ENCODE peak calls at places on chromosomes 3 and 15, in ten cellular contexts. T, H, J, R, Z, S, E, X, I and B are unnamed samples.
A peak's percentile ranks its signal among the peaks of the same experiment; 100 is the strongest.

GRCh38 chr15:99495430-99496301 is 70.1 kb upstream of the MEF2A start:
- DNase-seq in R (no peak), X (peak; percentile 24), E (no peak), J (no peak), S (no peak), H (peak; percentile 27), T (no peak), I (no peak), Z (no peak), B (no peak)

GRCh38 chr3:127820871-127821853 is 1.2 kb downstream of the MGLL start:
- DNase-seq in J (no peak), E (peak; percentile 69), X (peak; percentile 56), I (no peak), T (no peak), R (no peak), H (no peak), S (no peak), Z (no peak), B (no peak)

GRCh38 chr15:75335313-75335704 is 554 bp upstream of the COMMD4 start:
- DNase-seq in H (no peak), Z (no peak), I (no peak), T (no peak), S (no peak), J (no peak), E (no peak), R (no peak), X (no peak), B (no peak)

GRCh38 chr3:182138388-182138787 is 426.7 kb downstream of the SOX2 start:
- DNase-seq in H (no peak), T (no peak), Z (no peak), R (no peak), J (no peak), E (no peak), I (no peak), X (no peak), S (no peak), B (no peak)

GRCh38 chr15:71218272-71218805 is 103.1 kb downstream of the THSD4 start:
- DNase-seq in T (no peak), E (no peak), I (no peak), S (no peak), Z (no peak), R (no peak), J (no peak), H (no peak), X (peak; percentile 89), B (no peak)

GRCh38 chr15:91528811-91529210 is 324.7 kb upstream of the SLCO3A1 start:
- DNase-seq in E (no peak), X (no peak), J (no peak), I (no peak), S (no peak), T (no peak), R (no peak), Z (no peak), H (no peak), B (no peak)

GRCh38 chr3:40523781-40524180 is 979 bp upstream of the ZNF621 start:
- DNase-seq in Z (no peak), J (no peak), X (no peak), H (no peak), I (no peak), S (no peak), E (no peak), T (no peak), R (no peak), B (no peak)

GRCh38 chr15:92907880-92908279 is 7.8 kb downstream of the CHD2 start:
- DNase-seq in S (no peak), I (no peak), H (peak; percentile 78), R (no peak), Z (no peak), T (no peak), E (no peak), J (no peak), X (peak; percentile 90), B (no peak)

GRCh38 chr3:112650472-112650871 is 9.5 kb upstream of the CCDC80 start:
- DNase-seq in H (no peak), J (no peak), S (no peak), T (no peak), I (no peak), X (peak; percentile 62), Z (no peak), R (no peak), E (no peak), B (no peak)
- H3K27me3 ChIP-seq in H (no peaks in the 10 kb centered on the region), J (no peaks in the 10 kb centered on the region), S (no peaks in the 10 kb centered on the region), T (no peaks in the 10 kb centered on the region), I (no peaks in the 10 kb centered on the region), X (no peaks in the 10 kb centered on the region), Z (no peaks in the 10 kb centered on the region), R (no peaks in the 10 kb centered on the region), E (no peaks in the 10 kb centered on the region), B (no peaks in the 10 kb centered on the region)

GRCh38 chr15:90396321-90396720 is 8.3 kb downstream of the IQGAP1 start:
- DNase-seq in S (no peak), R (no peak), Z (no peak), J (no peak), E (no peak), I (no peak), X (no peak), T (no peak), H (no peak), B (no peak)

GRCh38 chr15:90394074-90394473 is 6.0 kb downstream of the IQGAP1 start:
- DNase-seq in I (no peak), R (no peak), E (no peak), X (no peak), J (no peak), T (no peak), Z (no peak), H (no peak), S (no peak), B (no peak)

GRCh38 chr15:90389513-90389912 is 1.5 kb downstream of the IQGAP1 start:
- DNase-seq in R (no peak), H (no peak), I (no peak), J (no peak), E (no peak), S (no peak), Z (no peak), T (no peak), X (no peak), B (no peak)

GRCh38 chr15:90394702-90395442 is 6.8 kb downstream of the IQGAP1 start:
- DNase-seq in I (no peak), R (no peak), Z (no peak), J (no peak), X (no peak), E (no peak), H (no peak), T (no peak), S (no peak), B (no peak)

DNA sequence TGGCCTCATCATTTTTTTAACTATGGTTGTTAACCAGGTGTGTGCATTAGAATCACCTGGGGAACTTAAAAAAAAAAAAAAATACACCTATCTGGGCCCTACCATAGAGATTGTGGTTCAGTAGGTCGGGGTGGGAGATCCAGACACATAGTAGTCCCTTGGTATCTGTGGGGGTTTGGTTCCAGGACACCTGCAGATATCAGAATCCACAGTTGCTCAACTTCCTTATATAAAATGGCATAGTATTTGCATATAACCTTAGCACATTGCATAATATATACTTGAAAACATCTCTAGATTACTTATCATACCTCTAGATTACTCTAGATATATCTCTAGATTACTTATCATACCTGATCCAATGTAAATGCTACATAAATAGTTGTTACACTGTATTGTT is 5.0 kb downstream of the IQGAP1 start:
- DNase-seq in I (no peak), X (no peak), T (no peak), E (no peak), Z (no peak), S (no peak), R (no peak), H (no peak), J (no peak), B (no peak)
- H3K4me1 ChIP-seq in I (no peaks in the 10 kb centered on the region), X (peaks cover 5% of the 10 kb centered on the region), T (peaks cover 1% of the 10 kb centered on the region), E (peaks cover 83% of the 10 kb centered on the region), Z (peaks cover 26% of the 10 kb centered on the region), S (peaks cover 75% of the 10 kb centered on the region), R (peaks cover 14% of the 10 kb centered on the region), H (peaks cover 14% of the 10 kb centered on the region), J (peaks cover 28% of the 10 kb centered on the region), B (peaks cover 43% of the 10 kb centered on the region)

DNA sequence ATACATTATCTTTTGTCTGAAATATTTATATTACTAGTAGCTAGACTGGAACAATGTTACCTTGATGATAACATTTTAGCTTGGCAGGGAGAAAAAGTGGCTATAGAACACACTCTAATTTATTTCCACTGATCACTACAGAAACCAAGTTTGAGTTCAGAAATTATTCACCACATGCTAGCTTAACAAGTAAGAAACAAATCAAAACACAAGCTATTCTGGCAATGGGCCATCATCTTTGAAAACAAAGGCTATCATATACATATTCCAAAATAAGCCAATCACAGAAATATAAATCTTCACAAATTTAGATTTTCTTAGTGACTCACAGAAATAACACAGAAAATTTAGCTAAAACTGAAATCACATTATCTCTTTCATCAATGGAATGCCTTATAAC is 17.1 kb downstream of the AQR start:
- DNase-seq in I (no peak), H (no peak), S (no peak), E (no peak), R (no peak), X (no peak), Z (no peak), T (no peak), J (no peak), B (no peak)
- H3K36me3 ChIP-seq in I (peaks cover 9% of the 10 kb centered on the region), H (no peaks in the 10 kb centered on the region), S (peaks cover 46% of the 10 kb centered on the region), E (peaks cover 22% of the 10 kb centered on the region), R (no peaks in the 10 kb centered on the region), X (peaks cover 4% of the 10 kb centered on the region), Z (peaks cover 11% of the 10 kb centered on the region), T (peaks cover 63% of the 10 kb centered on the region), J (peaks cover 23% of the 10 kb centered on the region), B (no peaks in the 10 kb centered on the region)

GRCh38 chr15:88300861-88301260 is 44.3 kb upstream of the NTRK3 start:
- DNase-seq in X (no peak), S (no peak), T (no peak), R (no peak), Z (no peak), E (no peak), I (no peak), H (no peak), J (no peak), B (no peak)

GRCh38 chr15:88301311-88301710 is 44.8 kb upstream of the NTRK3 start:
- DNase-seq in H (no peak), J (no peak), E (no peak), R (no peak), T (no peak), S (no peak), X (no peak), I (no peak), Z (no peak), B (no peak)

GRCh38 chr15:88303455-88303854 is 46.9 kb upstream of the NTRK3 start:
- DNase-seq in J (no peak), X (no peak), Z (no peak), E (no peak), T (no peak), I (no peak), R (no peak), H (no peak), S (no peak), B (no peak)

GRCh38 chr15:88300018-88300549 is 43.5 kb upstream of the NTRK3 start:
- DNase-seq in J (no peak), H (no peak), I (no peak), S (no peak), X (no peak), E (no peak), T (no peak), R (no peak), Z (no peak), B (no peak)

DNA sequence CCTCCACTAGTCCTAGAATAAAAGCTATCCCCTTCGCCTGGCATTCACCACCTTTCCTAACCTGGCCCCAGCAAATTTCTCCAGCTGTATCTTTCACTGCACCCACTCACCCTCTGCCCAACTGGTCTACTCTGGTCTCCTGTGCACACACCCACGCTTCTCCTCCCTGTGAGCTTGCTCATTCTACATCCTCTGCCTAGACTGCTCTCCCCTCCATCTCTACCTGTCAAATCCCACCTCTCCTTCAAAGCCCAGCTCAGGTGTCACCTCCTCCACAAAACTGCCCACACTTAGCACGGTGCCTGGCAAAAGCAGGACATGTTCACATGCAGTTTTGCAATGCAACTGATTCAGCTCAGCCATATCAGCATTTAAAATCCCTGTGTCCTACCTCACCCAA is 45.8 kb upstream of the NTRK3 start:
- DNase-seq in H (no peak), T (no peak), I (no peak), S (no peak), R (no peak), E (no peak), J (no peak), Z (no peak), X (no peak), B (no peak)
- H3K27me3 ChIP-seq in H (no peaks in the 10 kb centered on the region), T (no peaks in the 10 kb centered on the region), I (no peaks in the 10 kb centered on the region), S (no peaks in the 10 kb centered on the region), R (no peaks in the 10 kb centered on the region), E (no peaks in the 10 kb centered on the region), J (peaks cover 68% of the 10 kb centered on the region), Z (peaks cover 39% of the 10 kb centered on the region), X (no peaks in the 10 kb centered on the region), B (no peaks in the 10 kb centered on the region)